ENCODE peak calls at places on chromosomes 12 and 14, in nine cellular contexts. T, M, L, N, I, U, B, R and X are unnamed samples.

GRCh38 chr12:116143883-116144266 is 133.6 kb downstream of the MED13L start:
- DNase-seq in N (no peak), R (no peak), L (no peak), I (no peak), M (no peak), U (no peak), B (no peak), T (peak; percentile 64), X (peak; percentile 30)

GRCh38 chr12:91920276-91920675 is 225.4 kb downstream of the BTG1 start:
- DNase-seq in L (no peak), T (peak; percentile 14), B (no peak), M (no peak), I (no peak), U (no peak), N (no peak), R (no peak), X (peak; percentile 21)

GRCh38 chr12:6635856-6636521 is at the start of gene LPAR5:
- DNase-seq in L (no peak), B (no peak), U (peak; percentile 32), I (peak; percentile 72), T (no peak), M (peak; percentile 78), R (peak; percentile 91), N (peak; percentile 35), X (peak; percentile 84)

GRCh38 chr12:89454080-89454848 is 70.3 kb downstream of the GALNT4 start:
- DNase-seq in B (peak; percentile 11), N (no peak), I (no peak), U (no peak), L (no peak), R (no peak), T (no peak), M (no peak), X (no peak)

GRCh38 chr12:101847325-101847724 is 16.6 kb upstream of the GNPTAB start:
- DNase-seq in R (no peak), N (no peak), T (no peak), B (no peak), I (no peak), U (no peak), L (no peak), M (no peak), X (no peak)

GRCh38 chr12:23640754-23641153 is 308.7 kb downstream of the SOX5 start:
- DNase-seq in R (no peak), T (no peak), B (no peak), N (no peak), M (no peak), L (no peak), I (no peak), U (no peak), X (no peak)

GRCh38 chr12:108850854-108851573 is 6.4 kb downstream of the SSH1 start:
- DNase-seq in N (peak; percentile 67), L (peak; percentile 74), R (no peak), T (peak; percentile 91), I (peak; percentile 55), M (no peak), U (no peak), B (no peak), X (no peak)

GRCh38 chr14:92531151-92531873 is 17.7 kb downstream of the RIN3 start:
- DNase-seq in L (no peak), N (peak; percentile 52), T (no peak), B (no peak), I (no peak), U (no peak), R (no peak), M (no peak), X (no peak)

GRCh38 chr14:71583246-71583645 is 349.0 kb upstream of the RGS6 start:
- DNase-seq in B (no peak), T (no peak), R (no peak), U (no peak), N (no peak), I (no peak), M (no peak), L (no peak), X (no peak)

GRCh38 chr14:20346713-20347112 is 3.3 kb downstream of the PARP2 start:
- DNase-seq in U (no peak), T (no peak), R (no peak), N (no peak), M (no peak), L (no peak), I (no peak), B (no peak), X (no peak)

GRCh38 chr14:54555651-54556050 is 11.3 kb upstream of the SAMD4A start:
- DNase-seq in U (no peak), T (no peak), L (no peak), B (no peak), R (no peak), N (no peak), I (no peak), M (no peak), X (no peak)

GRCh38 chr14:103537175-103537990 is 8.4 kb downstream of the TRMT61A start:
- DNase-seq in N (no peak), T (peak; percentile 55), I (no peak), L (no peak), M (no peak), B (no peak), U (no peak), R (no peak), X (no peak)

GRCh38 chr14:23285530-23286019 is 357 bp downstream of the HOMEZ start:
- DNase-seq in M (no peak), N (no peak), L (no peak), R (peak; percentile 27), U (no peak), B (no peak), T (no peak), I (no peak), X (peak; percentile 10)

GRCh38 chr14:46580941-46581671 is 70.5 kb downstream of the RPL10L start:
- DNase-seq in I (peak; percentile 41), B (peak; percentile 57), N (peak; percentile 4), U (peak; percentile 31), L (no peak), T (no peak), M (no peak), R (peak; percentile 14), X (peak; percentile 38)

GRCh38 chr12:120711411-120711810 is 1.2 kb downstream of the UNC119B start:
- DNase-seq in R (no peak), L (no peak), M (no peak), T (no peak), I (no peak), U (no peak), B (no peak), N (no peak), X (no peak)

GRCh38 chr12:104763163-104763805 is 194.8 kb downstream of the SLC41A2 start:
- DNase-seq in I (no peak), U (no peak), M (no peak), L (no peak), T (peak; percentile 38), N (peak; percentile 26), B (no peak), R (no peak), X (peak; percentile 61)

GRCh38 chr12:12736759-12737676 is 19.9 kb downstream of the CDKN1B start:
- DNase-seq in T (peak; percentile 85), L (no peak), M (no peak), R (peak; percentile 46), N (peak; percentile 56), I (peak; percentile 70), U (no peak), B (no peak), X (peak; percentile 49)

GRCh38 chr12:122064780-122065588 is 13.6 kb upstream of the MLXIP start:
- DNase-seq in L (peak; percentile 49), M (no peak), B (peak; percentile 26), I (no peak), U (peak; percentile 63), N (peak; percentile 77), R (no peak), T (peak; percentile 86), X (peak; percentile 65)

GRCh38 chr12:105273601-105274000 is 37.6 kb upstream of the APPL2 start:
- DNase-seq in U (no peak), M (no peak), N (no peak), L (no peak), B (no peak), I (no peak), T (no peak), R (no peak), X (peak; percentile 73)

GRCh38 chr14:63759454-63759853 is 31.6 kb upstream of the SGPP1 start:
- DNase-seq in R (no peak), M (no peak), N (no peak), L (no peak), B (no peak), U (no peak), T (peak; percentile 7), I (peak; percentile 46), X (no peak)

DNA sequence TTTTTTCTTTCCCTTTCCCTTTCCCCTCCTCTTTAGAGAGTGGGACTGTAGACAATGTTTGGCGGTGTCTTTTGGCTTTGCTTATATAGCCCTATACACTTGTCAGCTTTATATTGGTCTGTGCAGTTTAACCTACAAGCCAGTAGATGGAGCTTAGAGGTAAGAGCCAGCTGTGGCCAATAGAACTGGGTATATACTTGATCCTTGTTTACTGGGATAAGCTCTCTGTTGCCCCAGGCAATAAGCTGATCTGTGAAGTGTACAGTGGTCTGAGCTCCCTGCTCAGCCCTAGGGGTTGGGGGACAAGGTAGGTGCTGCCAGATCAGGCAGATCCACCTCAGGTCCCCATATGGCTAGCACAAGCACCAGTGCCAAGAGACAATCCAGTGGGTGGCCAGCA is 434.1 kb downstream of the NOVA1 start:
- DNase-seq in U (no peak), M (no peak), L (no peak), B (peak; percentile 6), N (no peak), T (peak; percentile 20), I (no peak), R (no peak), X (peak; percentile 54)
- TF ChIP-seq CTCF in U (no peak), M (no peak), L (peak; percentile 19), B (peak; percentile 34), N (no peak), T (peak; percentile 40), I (peak; percentile 40), R (peak; percentile 34), X (peak; percentile 51)

GRCh38 chr12:127711108-127711507 is 555.9 kb upstream of the TMEM132C start:
- DNase-seq in B (no peak), R (no peak), U (no peak), L (no peak), T (no peak), M (no peak), N (no peak), I (no peak), X (no peak)
- TF ChIP-seq CTCF in B (no peak), R (no peak), U (peak; percentile 25), L (no peak), T (no peak), M (no peak), N (no peak), I (peak; percentile 71), X (no peak)

GRCh38 chr12:25182765-25183164 is 12.2 kb downstream of the DNAI7 start:
- DNase-seq in T (no peak), I (no peak), L (no peak), N (no peak), U (no peak), B (no peak), R (no peak), M (no peak), X (no peak)
- TF ChIP-seq CTCF in T (no peak), I (no peak), L (no peak), N (no peak), U (no peak), B (no peak), R (no peak), M (no peak), X (no peak)

DNA sequence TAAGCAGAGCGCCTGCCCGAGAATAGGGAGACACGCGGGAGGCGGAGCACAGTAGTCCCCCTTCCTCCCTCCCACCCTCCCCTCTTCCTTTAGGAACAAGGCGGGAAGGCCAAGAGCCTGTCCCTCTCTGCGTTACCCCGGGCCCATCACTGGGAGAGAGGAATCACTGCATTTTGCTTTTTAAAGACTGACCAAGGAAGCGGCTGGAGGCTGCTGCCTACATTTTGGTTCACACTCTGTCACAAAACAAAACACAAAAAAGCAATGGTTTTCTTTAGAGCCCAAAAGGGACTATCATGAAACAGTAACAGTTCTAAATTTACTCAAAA is 19.8 kb downstream of the STX2 start:
- DNase-seq in M (no peak), L (no peak), B (no peak), N (no peak), I (no peak), U (no peak), T (no peak), R (no peak), X (no peak)
- TF ChIP-seq CTCF in M (no peak), L (peak; percentile 41), B (peak; percentile 14), N (no peak), I (peak; percentile 31), U (no peak), T (no peak), R (no peak), X (no peak)